ENCODE peak calls at places on chromosomes 16 and 17, in four cellular contexts. R is prostate gland; H is substantia nigra; F is CD8-positive, alpha-beta memory T cell. U is an unnamed sample.

GRCh38 chr16:28839004-28839639 is 7.0 kb downstream of the TUFM start:
- DNase-seq in R (no peak), H (no peak), F (no peak), U (no peak)

GRCh38 chr16:15482068-15482747 is 47.8 kb downstream of the BMERB1 start:
- DNase-seq in R (peak), H (no peak), F (no peak), U (peak)

GRCh38 chr17:68248199-68248825 is 469 bp downstream of the AMZ2 start:
- DNase-seq in R (peak), H (peak), F (no peak), U (peak)

GRCh38 chr17:50586421-50587247 is 26.1 kb downstream of the CACNA1G start:
- DNase-seq in R (no peak), H (no peak), F (no peak), U (no peak)

GRCh38 chr17:39002991-39003715 is 36.0 kb upstream of the FBXO47 start:
- DNase-seq in R (peak), H (no peak), F (peak), U (no peak)

GRCh38 chr17:13568746-13569739 is 32.7 kb downstream of the HS3ST3A1 start:
- DNase-seq in R (no peak), H (no peak), F (no peak), U (no peak)

GRCh38 chr17:37147301-37147812 is 198.6 kb downstream of the AATF start:
- DNase-seq in R (peak), H (no peak), F (no peak), U (no peak)

GRCh38 chr16:23359092-23359760 is 57.1 kb downstream of the SCNN1B start:
- DNase-seq in R (no peak), H (no peak), F (no peak), U (no peak)

GRCh38 chr17:78263063-78263735 is 31.8 kb downstream of the TMEM235 start:
- DNase-seq in R (no peak), H (no peak), F (no peak), U (no peak)

DNA sequence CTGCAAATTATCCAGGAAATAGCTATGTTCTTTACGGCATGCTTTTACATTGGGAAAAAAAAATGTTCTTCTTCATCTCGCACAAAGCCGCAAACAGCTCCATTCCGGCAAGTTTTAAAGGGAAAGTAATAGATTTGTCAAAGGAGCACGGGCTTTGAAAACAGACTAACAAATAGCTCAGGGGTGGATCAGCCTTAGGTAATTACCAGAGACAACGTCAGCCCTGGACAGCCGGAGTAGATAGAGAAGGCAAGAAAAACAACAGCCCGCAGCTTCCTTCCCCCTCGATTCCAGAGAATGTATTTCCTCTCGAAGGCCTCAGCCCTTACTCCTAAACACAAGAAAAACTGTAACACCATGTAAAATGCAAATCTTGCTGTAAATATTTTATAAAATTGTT is 222.5 kb downstream of the C16orf78 start:
- DNase-seq in R (no peak), H (no peak), F (no peak), U (no peak)
- H3K27ac ChIP-seq in R (no peak), H (no peak), F (no peak), U (no peak)

GRCh38 chr17:59311051-59311468 is 20.4 kb upstream of the YPEL2 start:
- DNase-seq in R (peak), H (peak), F (peak), U (peak)
- H3K27ac ChIP-seq in R (no peak), H (no peak), F (no peak), U (no peak)

DNA sequence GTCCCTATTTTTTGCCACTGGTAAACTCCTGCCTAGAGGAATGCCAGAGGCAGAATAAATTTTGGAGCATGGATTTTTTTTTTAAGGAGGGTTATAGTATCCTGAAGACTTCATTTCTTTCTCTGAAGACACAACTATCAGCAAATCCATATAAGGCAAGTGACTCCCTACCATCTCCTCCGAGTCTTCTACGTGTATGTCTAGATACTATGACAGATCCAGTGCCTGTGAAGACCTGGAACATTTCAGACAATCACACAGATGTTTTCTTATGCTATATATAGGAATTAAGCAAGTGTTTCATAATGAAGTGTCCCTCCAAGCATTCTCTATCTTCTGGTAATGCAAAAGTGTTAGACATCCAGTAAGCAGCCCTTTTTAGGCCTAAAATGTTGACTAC is 255.5 kb upstream of the TBX2 start:
- DNase-seq in R (no peak), H (no peak), F (no peak), U (no peak)
- H3K27ac ChIP-seq in R (no peak), H (no peak), F (no peak), U (no peak)

DNA sequence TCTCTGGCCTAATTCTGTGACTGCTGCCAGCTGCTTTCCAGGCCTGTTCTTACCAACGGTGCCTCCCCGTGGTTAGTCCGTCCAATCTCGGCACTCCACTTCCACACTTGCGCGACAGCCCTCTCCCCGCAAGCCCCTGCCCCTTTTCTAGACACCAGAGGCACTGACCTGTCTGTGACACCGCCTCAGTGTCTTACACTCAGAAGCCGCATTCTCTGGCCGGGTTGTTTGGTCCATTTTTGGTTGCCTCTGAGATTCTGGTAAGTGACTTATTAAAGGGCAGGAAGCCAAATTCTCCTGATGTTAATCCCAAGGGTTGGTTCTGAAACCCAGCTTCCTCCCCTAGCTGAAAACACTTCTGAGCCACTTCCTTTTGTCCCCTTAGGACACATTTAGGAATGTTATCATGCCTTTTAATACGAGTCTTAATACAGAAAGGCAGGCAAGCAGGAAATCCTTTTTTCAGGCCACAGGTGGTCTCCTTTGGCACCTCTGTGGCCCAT is 1.2 kb upstream of the AKTIP start:
- DNase-seq in R (peak), H (peak), F (peak), U (peak)
- H3K27ac ChIP-seq in R (peak), H (peak), F (peak), U (peak)

GRCh38 chr17:17722906-17723353 is 41.7 kb downstream of the RAI1 start:
- DNase-seq in R (no peak), H (no peak), F (no peak), U (no peak)

GRCh38 chr17:17721140-17721668 is 39.9 kb downstream of the RAI1 start:
- DNase-seq in R (no peak), H (no peak), F (no peak), U (no peak)

GRCh38 chr17:17724307-17724921 is 43.2 kb downstream of the RAI1 start:
- DNase-seq in R (no peak), H (no peak), F (peak), U (no peak)

GRCh38 chr17:17723354-17724261 is 42.4 kb downstream of the RAI1 start:
- DNase-seq in R (peak), H (no peak), F (peak), U (no peak)

DNA sequence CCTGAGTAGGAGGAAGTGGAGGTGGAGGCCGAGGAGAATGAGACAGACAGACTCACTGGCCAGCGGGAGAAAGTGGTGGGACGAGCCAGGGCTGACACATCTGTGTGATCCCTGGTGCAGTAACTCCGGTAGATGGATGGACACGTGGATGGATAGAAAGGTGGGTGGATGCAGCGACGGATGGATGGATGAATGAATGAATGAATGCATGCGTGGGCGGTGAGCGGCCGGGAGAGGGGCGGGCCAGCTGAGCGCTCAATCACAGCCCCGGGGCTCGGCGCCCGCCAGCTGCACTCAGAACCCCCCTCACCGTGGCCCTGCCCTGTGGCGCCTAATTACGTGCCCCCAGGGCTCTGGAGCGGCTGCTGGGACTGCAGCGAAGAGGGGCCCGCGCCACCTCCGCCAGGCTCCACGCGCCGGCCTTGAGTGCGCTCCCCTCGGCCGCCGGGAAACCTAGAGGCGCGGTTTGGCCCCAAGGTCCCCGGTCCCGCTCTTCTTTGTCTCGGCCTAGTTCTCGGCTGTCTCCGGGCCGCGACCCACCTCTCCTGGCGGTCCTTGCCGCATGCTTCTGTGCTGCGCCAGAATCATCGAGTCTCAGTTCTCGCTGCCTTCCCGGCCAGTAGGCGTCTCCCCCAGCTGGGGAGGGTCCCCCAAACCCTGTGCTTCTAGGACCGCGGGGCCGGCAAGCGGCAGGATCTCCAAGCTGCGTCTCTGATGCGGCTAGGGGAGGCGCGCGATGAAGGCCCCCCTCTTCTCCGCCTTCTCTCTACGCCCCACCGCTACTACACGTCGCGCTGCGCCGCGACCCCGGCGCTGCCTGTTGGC is 41.0 kb downstream of the RAI1 start:
- DNase-seq in R (no peak), H (no peak), F (peak), U (no peak)
- H3K27ac ChIP-seq in R (peak), H (peak), F (no peak), U (peak)

GRCh38 chr16:88706288-88706964 is at the start of the genes CTU2 and RNF166:
- DNase-seq in R (peak), H (peak), F (peak), U (peak)
- H3K27ac ChIP-seq in R (peak), H (peak), F (peak), U (peak)

GRCh38 chr17:34981538-34982241 is 1.4 kb downstream of the LIG3 start:
- DNase-seq in R (no peak), H (no peak), F (no peak), U (no peak)
- H3K27ac ChIP-seq in R (peak), H (peak), F (peak), U (no peak)

GRCh38 chr17:82428546-82428945 is 10.2 kb upstream of the OGFOD3 start:
- DNase-seq in R (no peak), H (no peak), F (no peak), U (no peak)

GRCh38 chr17:82433560-82434215 is 15.3 kb upstream of the OGFOD3 start:
- DNase-seq in R (no peak), H (no peak), F (no peak), U (no peak)

GRCh38 chr17:82432017-82432416 is 13.6 kb upstream of the OGFOD3 start:
- DNase-seq in R (no peak), H (no peak), F (no peak), U (no peak)

GRCh38 chr17:82434216-82434565 is 15.8 kb upstream of the OGFOD3 start:
- DNase-seq in R (no peak), H (no peak), F (peak), U (no peak)

DNA sequence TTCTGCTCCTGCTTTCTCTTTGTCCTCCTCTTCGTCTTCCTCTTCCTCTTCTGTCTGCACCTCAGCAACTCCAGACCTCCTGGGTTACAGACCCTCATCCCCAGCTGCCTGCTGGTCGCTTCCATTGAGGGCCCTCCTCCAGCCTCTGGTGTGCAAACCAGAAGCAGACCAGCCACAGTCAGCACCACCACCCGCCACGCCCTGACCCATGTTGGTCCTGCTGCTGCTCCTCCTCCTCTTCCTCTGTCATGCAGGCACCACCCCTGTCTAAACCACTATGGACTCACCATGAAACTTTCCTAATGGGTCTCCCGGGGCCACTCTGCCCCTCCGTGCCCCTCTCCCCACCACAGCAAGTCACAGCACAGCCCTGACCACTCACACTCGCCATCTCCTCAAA is 11.4 kb upstream of the OGFOD3 start:
- DNase-seq in R (no peak), H (no peak), F (no peak), U (no peak)
- H3K27ac ChIP-seq in R (no peak), H (no peak), F (no peak), U (no peak)

GRCh38 chr16:56657555-56658430 is at the start of gene MT1F:
- DNase-seq in R (peak), H (peak), F (peak), U (peak)

GRCh38 chr16:56664506-56664905 is 3.4 kb downstream of the MT1G start:
- DNase-seq in R (no peak), H (no peak), F (no peak), U (no peak)

GRCh38 chr16:56658476-56658875 is 717 bp downstream of the MT1F start:
- DNase-seq in R (no peak), H (no peak), F (no peak), U (no peak)

GRCh38 chr16:56667581-56668571 is at the start of gene MT1G:
- DNase-seq in R (peak), H (peak), F (no peak), U (no peak)

DNA sequence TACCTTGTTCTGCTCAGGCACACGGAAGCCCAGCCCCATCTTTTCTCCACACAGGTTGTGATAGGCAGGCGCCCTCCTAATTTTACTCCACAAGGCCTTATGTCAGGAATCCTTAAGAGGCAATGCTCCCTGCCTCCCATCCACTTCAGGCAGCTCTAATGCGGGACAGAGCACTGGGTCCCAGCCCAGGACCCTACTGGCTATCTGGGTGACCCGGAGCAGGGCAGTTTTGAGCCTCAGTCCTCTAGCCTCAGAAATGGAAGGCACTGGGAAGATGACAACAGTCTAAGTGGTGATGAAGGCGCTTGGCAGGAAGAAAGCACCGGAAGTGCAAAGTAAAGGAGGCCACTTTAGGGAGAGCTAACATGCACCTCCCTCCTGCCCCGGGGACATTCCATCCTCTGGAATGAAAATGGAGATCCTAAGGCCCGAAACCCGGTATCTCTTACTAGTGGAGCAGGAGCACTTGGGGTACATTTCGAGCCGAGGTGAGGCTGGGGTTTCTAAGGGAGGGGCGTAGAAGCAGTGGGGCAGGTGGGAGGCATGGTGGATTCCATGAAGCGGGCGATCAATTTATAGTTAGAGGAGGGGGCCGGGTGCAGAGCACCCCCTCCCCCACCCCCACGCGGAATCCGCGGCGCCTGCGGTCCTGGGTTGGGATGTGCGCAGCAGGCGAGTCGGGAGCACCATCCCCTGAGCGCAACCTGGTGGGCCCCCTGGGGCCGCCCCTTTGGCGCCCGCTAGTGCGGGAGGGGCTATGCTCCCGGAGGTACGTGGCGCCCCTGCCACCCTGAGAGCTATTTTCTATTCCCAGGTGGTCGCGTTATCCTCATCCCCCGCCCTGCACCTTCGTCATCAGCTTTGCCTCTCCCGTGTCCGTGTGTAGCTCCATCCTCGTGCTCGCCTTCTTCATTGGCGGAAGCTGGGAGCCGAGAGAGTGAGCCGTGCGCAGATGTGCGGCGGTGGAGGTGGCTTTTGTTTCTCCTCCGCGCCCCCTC is 4.9 kb downstream of the MT1F start:
- DNase-seq in R (no peak), H (no peak), F (peak), U (peak)
- H3K27ac ChIP-seq in R (no peak), H (no peak), F (peak), U (no peak)

GRCh38 chr17:57092171-57092570 is 7.1 kb downstream of the AKAP1 start:
- DNase-seq in R (no peak), H (no peak), F (no peak), U (no peak)

GRCh38 chr17:57090560-57091185 is 5.6 kb downstream of the AKAP1 start:
- DNase-seq in R (no peak), H (no peak), F (no peak), U (no peak)

GRCh38 chr17:57088298-57088697 is 3.3 kb downstream of the AKAP1 start:
- DNase-seq in R (no peak), H (no peak), F (no peak), U (no peak)

GRCh38 chr17:57091186-57091618 is 6.2 kb downstream of the AKAP1 start:
- DNase-seq in R (peak), H (no peak), F (no peak), U (peak)

GRCh38 chr17:57089391-57089790 is 4.3 kb downstream of the AKAP1 start:
- DNase-seq in R (no peak), H (no peak), F (no peak), U (no peak)
- H3K27ac ChIP-seq in R (peak), H (no peak), F (no peak), U (no peak)